ENCODE peak calls at places on chromosomes 7 and 10, in ten cellular contexts. A, F, L, E, H, O, V, Z, B and X are unnamed samples.

GRCh38 chr10:128855656-128856428 is 611.2 kb upstream of the MGMT start:
- DNase-seq in A (no peak), F (no peak), L (no peak), E (no peak), H (no peak), O (no peak), V (no peak), Z (no peak), B (no peak), X (no peak)

GRCh38 chr10:127021771-127022170 is 116.5 kb downstream of the DOCK1 start:
- DNase-seq in A (no peak), F (no peak), L (no peak), E (no peak), H (no peak), O (no peak), V (no peak), Z (no peak), B (no peak), X (no peak)

GRCh38 chr7:123622660-123623386 is 21.2 kb downstream of the ASB15 start:
- DNase-seq in A (peak; percentile 8), F (no peak), L (no peak), E (peak; percentile 30), H (no peak), O (no peak), V (no peak), Z (peak; percentile 26), B (no peak), X (no peak)

GRCh38 chr10:91006001-91006751 is 85.3 kb upstream of the ANKRD1 start:
- DNase-seq in A (peak; percentile 59), F (peak; percentile 33), L (peak; percentile 63), E (peak; percentile 51), H (peak; percentile 20), O (peak; percentile 73), V (peak; percentile 58), Z (peak; percentile 52), B (peak; percentile 5), X (peak; percentile 60)

GRCh38 chr7:2107386-2108085 is 125.2 kb downstream of the MAD1L1 start:
- DNase-seq in A (no peak), F (no peak), L (no peak), E (no peak), H (no peak), O (no peak), V (no peak), Z (no peak), B (no peak), X (no peak)

GRCh38 chr10:90175161-90175681 is 473.8 kb downstream of the KIF20B start:
- DNase-seq in A (no peak), F (no peak), L (no peak), E (no peak), H (no peak), O (peak; percentile 65), V (no peak), Z (no peak), B (no peak), X (peak; percentile 58)

GRCh38 chr7:831596-832291 is 532 bp upstream of the SUN1 start:
- DNase-seq in A (no peak), F (peak; percentile 71), L (no peak), E (no peak), H (peak; percentile 31), O (peak; percentile 93), V (no peak), Z (peak; percentile 47), B (no peak), X (peak; percentile 88)

GRCh38 chr10:113285291-113285690 is 267.6 kb upstream of the HABP2 start:
- DNase-seq in A (no peak), F (no peak), L (no peak), E (no peak), H (no peak), O (no peak), V (no peak), Z (no peak), B (no peak), X (no peak)

GRCh38 chr10:34581871-34582532 is 233.1 kb downstream of the PARD3 start:
- DNase-seq in A (no peak), F (no peak), L (no peak), E (no peak), H (no peak), O (peak; percentile 85), V (no peak), Z (no peak), B (no peak), X (peak; percentile 58)

GRCh38 chr7:139734395-139734794 is 43.4 kb downstream of the HIPK2 start:
- DNase-seq in A (peak; percentile 7), F (no peak), L (no peak), E (peak; percentile 65), H (no peak), O (peak; percentile 89), V (no peak), Z (no peak), B (no peak), X (peak; percentile 27)

GRCh38 chr10:121437596-121437995 is 160.6 kb downstream of the FGFR2 start:
- DNase-seq in A (peak; percentile 25), F (no peak), L (no peak), E (no peak), H (no peak), O (no peak), V (peak; percentile 27), Z (peak; percentile 56), B (no peak), X (no peak)

GRCh38 chr10:69632516-69633199 is 2.6 kb downstream of the FAM241B start:
- DNase-seq in A (no peak), F (no peak), L (no peak), E (no peak), H (no peak), O (peak; percentile 38), V (peak; percentile 16), Z (no peak), B (no peak), X (no peak)

GRCh38 chr7:127514499-127514898 is 70.9 kb downstream of the GCC1 start:
- DNase-seq in A (no peak), F (peak; percentile 31), L (no peak), E (no peak), H (no peak), O (peak; percentile 36), V (no peak), Z (peak; percentile 34), B (no peak), X (peak; percentile 45)

GRCh38 chr7:28986723-28987122 is 28.6 kb upstream of the TRIL start:
- DNase-seq in A (no peak), F (no peak), L (no peak), E (no peak), H (peak; percentile 31), O (peak; percentile 82), V (no peak), Z (no peak), B (no peak), X (no peak)

GRCh38 chr10:102395677-102396197 is at the start of gene NFKB2:
- DNase-seq in A (no peak), F (no peak), L (no peak), E (no peak), H (no peak), O (no peak), V (no peak), Z (no peak), B (no peak), X (no peak)
- H3K27ac ChIP-seq in A (peak within 1 kb of the TSS; percentile 94), F (peak within 1 kb of the TSS; percentile 91), L (peak within 1 kb of the TSS; percentile 100), E (peak within 1 kb of the TSS; percentile 98), H (peak within 1 kb of the TSS; percentile 79), O (peak within 1 kb of the TSS; percentile 95), V (peak within 1 kb of the TSS; percentile 99), Z (peak within 1 kb of the TSS; percentile 66), B (peak within 1 kb of the TSS; percentile 98), X (peak within 1 kb of the TSS; percentile 85)

GRCh38 chr10:109852718-109853037 is 70.6 kb downstream of the XPNPEP1 start:
- DNase-seq in A (no peak), F (no peak), L (no peak), E (no peak), H (no peak), O (no peak), V (no peak), Z (no peak), B (no peak), X (no peak)
- TF ChIP-seq CTCF in A (no peak), F (no peak), L (peak; percentile 42), E (no peak), H (no peak), O (no peak), V (peak; percentile 3), Z (no peak), B (no peak), X (peak; percentile 51)

DNA sequence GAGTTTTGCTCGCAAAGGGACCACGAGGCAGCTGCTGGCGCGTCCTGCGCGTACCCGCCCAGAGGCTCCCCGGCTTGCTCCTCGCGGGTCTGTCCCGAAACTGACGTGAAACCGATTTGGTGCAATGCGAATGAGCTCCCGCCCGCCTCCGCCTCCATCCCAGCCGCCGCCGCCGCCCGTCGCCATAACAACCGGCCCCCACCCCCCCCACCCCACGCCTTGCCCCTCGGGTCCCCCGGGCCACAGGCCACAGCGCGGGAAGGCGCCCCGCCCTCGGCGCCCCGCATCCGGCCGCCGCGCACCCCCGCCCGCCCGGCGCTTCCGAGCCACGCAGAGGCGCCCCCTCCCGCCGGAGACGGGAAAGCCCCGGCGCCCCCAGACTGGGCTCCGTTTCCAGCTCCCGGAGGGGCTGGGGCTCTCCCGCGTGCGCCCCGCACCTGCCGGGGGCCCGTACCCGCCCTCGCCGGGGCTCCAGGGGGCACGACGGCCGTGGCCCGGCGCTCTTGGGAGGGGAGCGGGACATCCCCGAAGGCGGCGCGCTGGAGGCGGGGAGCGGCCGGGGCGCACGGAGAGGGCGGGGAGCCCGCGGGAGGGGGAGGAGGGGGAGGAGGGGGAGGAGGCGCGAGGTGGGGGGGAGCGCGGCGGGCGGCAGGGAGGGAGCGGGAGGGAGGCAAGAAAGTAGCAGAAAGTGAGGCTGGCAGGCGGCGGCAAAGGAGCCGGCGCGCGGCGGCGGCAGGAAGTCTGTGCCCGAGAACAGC is at the start of gene CAMK1D:
- DNase-seq in A (peak; percentile 91), F (peak; percentile 60), L (peak; percentile 90), E (peak; percentile 69), H (peak; percentile 35), O (peak; percentile 80), V (peak; percentile 77), Z (peak; percentile 74), B (peak; percentile 55), X (peak; percentile 53)
- H3K27ac ChIP-seq in A (peak within 1 kb of the TSS; percentile 90), F (peak within 1 kb of the TSS; percentile 98), L (peak within 1 kb of the TSS; percentile 84), E (peak within 1 kb of the TSS; percentile 93), H (no peak within 1 kb of the TSS), O (no peak within 1 kb of the TSS), V (peak within 1 kb of the TSS; percentile 95), Z (no peak within 1 kb of the TSS), B (peak within 1 kb of the TSS; percentile 93), X (peak within 1 kb of the TSS; percentile 68)

GRCh38 chr7:155962191-155962967 is 150.1 kb upstream of the SHH start:
- DNase-seq in A (no peak), F (peak; percentile 52), L (no peak), E (no peak), H (peak; percentile 0), O (peak; percentile 94), V (peak; percentile 56), Z (no peak), B (no peak), X (peak; percentile 54)

GRCh38 chr7:155963771-155964195 is 151.5 kb upstream of the SHH start:
- DNase-seq in A (no peak), F (no peak), L (no peak), E (no peak), H (no peak), O (no peak), V (peak; percentile 20), Z (no peak), B (no peak), X (no peak)

GRCh38 chr7:155961241-155962190 is 149.3 kb upstream of the SHH start:
- DNase-seq in A (no peak), F (no peak), L (no peak), E (no peak), H (no peak), O (peak; percentile 98), V (peak; percentile 71), Z (no peak), B (no peak), X (peak; percentile 49)

GRCh38 chr7:155963356-155963755 is 151.1 kb upstream of the SHH start:
- DNase-seq in A (no peak), F (no peak), L (no peak), E (no peak), H (no peak), O (no peak), V (peak; percentile 25), Z (no peak), B (no peak), X (no peak)

GRCh38 chr7:155962968-155963300 is 150.7 kb upstream of the SHH start:
- DNase-seq in A (no peak), F (no peak), L (no peak), E (no peak), H (no peak), O (no peak), V (peak; percentile 22), Z (no peak), B (no peak), X (no peak)
- TF ChIP-seq CTCF in A (no peak), F (no peak), L (no peak), E (no peak), H (no peak), O (no peak), V (no peak), Z (no peak), B (no peak), X (no peak)